ENCODE peak calls at places on chromosomes 1 and 21, in five cellular contexts. Z is IMR-90, G is mesenchymal stem cell, Y is trophoblast cell, C is H1. A is an unnamed sample.

GRCh38 chr1:43309626-43310025 is 8.8 kb downstream of the TIE1 start:
- DNase-seq in Z (peak; percentile 23), G (no peak), Y (no peak), C (no peak), A (no peak)

GRCh38 chr21:27802816-27803475 is 836.1 kb upstream of the ADAMTS5 start:
- DNase-seq in Z (peak; percentile 31), G (no peak), Y (no peak), C (peak; percentile 17), A (peak; percentile 18)

GRCh38 chr21:44299458-44300261 is at the start of gene PFKL:
- DNase-seq in Z (peak; percentile 20), G (peak; percentile 71), Y (peak; percentile 41), C (peak; percentile 29), A (peak; percentile 48)

GRCh38 chr21:25507522-25507921 is 99.8 kb downstream of the MRPL39 start:
- DNase-seq in Z (peak; percentile 23), G (no peak), Y (no peak), C (no peak), A (no peak)

GRCh38 chr1:226688056-226688748 is 50.9 kb downstream of the ITPKB start:
- DNase-seq in Z (no peak), G (no peak), Y (no peak), C (no peak), A (no peak)

GRCh38 chr1:234970371-234970730 is 158.3 kb downstream of the TOMM20 start:
- DNase-seq in Z (peak; percentile 98), G (peak; percentile 97), Y (no peak), C (no peak), A (no peak)

GRCh38 chr1:147824776-147825175 is 64.4 kb upstream of the GJA5 start:
- DNase-seq in Z (no peak), G (no peak), Y (no peak), C (no peak), A (no peak)

GRCh38 chr1:182394055-182394775 is 2.6 kb upstream of the GLUL start:
- DNase-seq in Z (no peak), G (no peak), Y (no peak), C (no peak), A (no peak)

GRCh38 chr1:8602471-8603219 is 214.8 kb downstream of the RERE start:
- DNase-seq in Z (no peak), G (no peak), Y (no peak), C (no peak), A (no peak)

GRCh38 chr1:221494670-221495069 is 247.2 kb downstream of the DUSP10 start:
- DNase-seq in Z (peak; percentile 21), G (no peak), Y (no peak), C (no peak), A (no peak)

GRCh38 chr1:85865183-85865582 is 156.9 kb upstream of the ZNHIT6 start:
- DNase-seq in Z (peak; percentile 12), G (peak; percentile 14), Y (no peak), C (no peak), A (no peak)

GRCh38 chr1:16630661-16631247 is 17.4 kb upstream of the NBPF1 start:
- DNase-seq in Z (no peak), G (no peak), Y (no peak), C (no peak), A (no peak)

GRCh38 chr1:96633695-96634094 is 87.9 kb upstream of the PTBP2 start:
- DNase-seq in Z (no peak), G (peak; percentile 37), Y (no peak), C (no peak), A (no peak)

GRCh38 chr1:200291106-200291505 is 118.7 kb downstream of the ZNF281 start:
- DNase-seq in Z (no peak), G (no peak), Y (no peak), C (no peak), A (no peak)

GRCh38 chr21:31201548-31201947 is 142.5 kb downstream of the TIAM1 start:
- DNase-seq in Z (peak; percentile 50), G (no peak), Y (no peak), C (no peak), A (no peak)

GRCh38 chr21:25370311-25370744 is 237.0 kb downstream of the MRPL39 start:
- DNase-seq in Z (peak; percentile 99), G (peak; percentile 7), Y (no peak), C (no peak), A (no peak)

GRCh38 chr1:39623053-39623452 is 16.4 kb downstream of the HEYL start:
- DNase-seq in Z (no peak), G (no peak), Y (no peak), C (no peak), A (no peak)

DNA sequence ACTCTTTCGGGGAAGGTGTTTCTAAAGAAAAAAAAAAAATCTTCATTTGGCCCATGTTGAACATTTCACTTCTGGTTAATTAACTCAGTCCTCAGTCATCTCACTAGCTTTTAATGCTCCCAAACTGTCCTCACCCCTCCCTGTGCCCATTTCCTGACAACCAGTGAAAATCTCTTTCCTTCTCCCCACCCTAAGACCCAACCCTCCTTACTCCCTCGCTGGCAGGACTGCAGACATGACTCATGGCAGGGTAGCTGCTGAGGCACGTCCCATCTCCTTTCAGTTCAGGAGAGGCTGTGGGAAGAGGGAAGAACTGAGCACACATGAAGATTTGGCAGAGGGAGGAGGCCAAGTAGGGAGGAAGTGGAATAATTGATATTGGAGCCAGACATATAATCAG is 12.6 kb downstream of the PKP1 start:
- DNase-seq in Z (peak; percentile 58), G (no peak), Y (no peak), C (no peak), A (no peak)
- H3K4me3 ChIP-seq in Z (no peak overlapping the region), G (no peak overlapping the region), Y (no peak overlapping the region), C (no peak overlapping the region), A (no peak overlapping the region)

GRCh38 chr1:25245809-25246599 is 1.2 kb downstream of the RSRP1 start:
- DNase-seq in Z (peak; percentile 33), G (peak; percentile 60), Y (no peak), C (no peak), A (no peak)
- H3K14ac ChIP-seq in Z (peak overlapping the region; percentile 90), G (peak overlapping the region; percentile 37), Y (peak overlapping the region; percentile 78), C (no peak overlapping the region), A (peak overlapping the region; percentile 98)

GRCh38 chr1:114716304-114717158 is at the start of gene NRAS:
- DNase-seq in Z (peak; percentile 91), G (peak; percentile 95), Y (peak; percentile 93), C (peak; percentile 73), A (peak; percentile 87)
- H2AK5ac ChIP-seq in Z (peak within 1 kb of the TSS; percentile 97), G (peak within 1 kb of the TSS; percentile 97), Y (peak within 1 kb of the TSS; percentile 55), C (no peak within 1 kb of the TSS), A (no peak within 1 kb of the TSS)

DNA sequence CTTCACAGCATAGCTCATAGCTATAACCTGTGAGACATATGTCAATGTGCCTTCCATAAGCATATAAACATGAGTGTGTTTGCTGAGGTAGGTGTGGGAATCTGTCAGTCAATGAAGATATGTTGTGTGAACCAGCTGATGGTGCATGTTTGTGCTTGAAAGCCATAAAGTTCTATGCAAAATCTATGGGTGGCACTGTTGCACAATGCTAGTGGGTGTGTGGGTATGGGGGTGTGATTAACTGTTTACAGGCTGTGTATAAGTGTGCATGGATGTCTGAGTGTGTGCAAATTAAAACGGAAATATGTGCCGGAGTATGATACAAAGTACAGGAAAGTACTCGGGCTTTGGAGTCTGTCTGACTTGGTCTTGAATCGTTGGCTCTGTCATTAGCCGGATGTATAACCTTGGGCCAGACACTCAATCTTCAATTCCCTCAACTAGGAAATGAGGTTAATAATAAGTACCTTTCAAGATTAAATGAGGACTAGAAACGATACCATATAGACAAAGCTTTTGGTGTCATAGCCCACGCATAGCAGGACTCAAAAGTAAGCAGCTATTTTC is 926 bp upstream of the ATP2B4 start:
- DNase-seq in Z (no peak), G (no peak), Y (no peak), C (no peak), A (no peak)
- H3K4me3 ChIP-seq in Z (no peak overlapping the region), G (peak overlapping the region; percentile 87), Y (no peak overlapping the region), C (no peak overlapping the region), A (no peak overlapping the region)

GRCh38 chr1:5597991-5598823 is 394.0 kb downstream of the NPHP4 start:
- DNase-seq in Z (no peak), G (no peak), Y (no peak), C (no peak), A (no peak)

GRCh38 chr1:5597171-5597864 is 394.9 kb downstream of the NPHP4 start:
- DNase-seq in Z (no peak), G (no peak), Y (no peak), C (no peak), A (no peak)

GRCh38 chr1:5596651-5597050 is 395.6 kb downstream of the NPHP4 start:
- DNase-seq in Z (no peak), G (no peak), Y (no peak), C (no peak), A (no peak)

GRCh38 chr1:5594056-5594956 is 397.9 kb downstream of the NPHP4 start:
- DNase-seq in Z (no peak), G (no peak), Y (no peak), C (no peak), A (no peak)

DNA sequence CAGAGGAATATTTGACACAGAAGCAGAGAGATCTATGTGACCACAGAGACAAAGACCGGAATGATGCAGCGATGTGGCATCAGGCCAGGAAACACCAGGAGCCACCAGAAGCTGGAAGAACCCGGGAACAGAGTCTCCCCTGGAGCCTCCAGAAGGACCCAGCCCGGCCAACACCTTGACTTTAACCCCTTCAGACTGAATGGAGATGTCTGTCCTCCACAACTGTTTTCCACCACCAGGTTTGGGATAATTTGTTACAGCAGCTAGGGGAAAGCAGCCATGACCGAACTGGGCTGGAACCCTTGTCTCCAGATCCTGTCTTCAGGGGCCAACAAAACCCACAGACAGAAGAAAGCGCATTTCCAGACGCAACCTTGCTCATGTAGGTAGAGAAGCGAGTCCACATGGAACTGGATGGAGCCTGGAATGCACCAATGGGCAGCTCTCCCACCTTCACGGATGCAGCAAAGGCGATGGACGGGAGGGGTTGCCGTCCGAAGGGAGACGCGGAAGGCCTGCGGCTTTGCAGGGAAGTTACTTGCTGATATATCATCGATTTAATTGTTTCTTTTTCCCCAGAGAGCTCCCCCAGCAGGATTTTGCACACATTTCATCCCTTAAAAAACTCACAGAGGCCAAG is 396.6 kb downstream of the NPHP4 start:
- DNase-seq in Z (no peak), G (no peak), Y (no peak), C (no peak), A (no peak)
- H3K14ac ChIP-seq in Z (no peak overlapping the region), G (no peak overlapping the region), Y (no peak overlapping the region), C (no peak overlapping the region), A (no peak overlapping the region)

DNA sequence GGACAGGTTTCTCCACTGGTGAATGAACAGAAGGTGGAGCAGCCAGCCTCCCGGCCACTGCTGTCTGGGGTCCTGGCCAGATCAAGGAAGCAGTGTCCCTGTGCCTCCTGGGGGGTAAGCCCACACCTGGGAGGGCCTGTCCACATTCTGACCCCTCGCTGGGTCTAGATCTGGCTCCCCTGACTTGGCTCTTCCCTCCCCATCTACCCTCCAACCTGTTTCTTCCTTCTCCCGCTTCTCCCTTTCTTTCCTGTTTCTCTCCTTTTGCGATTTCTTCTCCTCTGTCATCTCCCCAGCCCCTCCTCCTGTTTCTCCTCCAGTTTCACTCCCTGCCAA is 378 bp downstream of the RORC start:
- DNase-seq in Z (no peak), G (no peak), Y (no peak), C (no peak), A (no peak)
- H2AK5ac ChIP-seq in Z (no peak overlapping the region), G (no peak overlapping the region), Y (no peak overlapping the region), C (no peak overlapping the region), A (peak overlapping the region; percentile 56)